ENCODE peak calls at places on chromosomes 2 and 18, in ten cellular contexts. One of them, this sample, is unnamed.

GRCh38 chr2:136235451-136236418 is 117.8 kb upstream of the CXCR4 start:
- DNase-seq in iPS DF 19.7: no peak
- DNase-seq in EH: peak; percentile 13
- DNase-seq in mucosa of gallbladder: no peak
- DNase-seq in NCI-H748 treated with DMSO at 0.1 percent for 48 hours: no peak
- DNase-seq in ELR: peak; percentile 90
- DNase-seq in GM20000: no peak
- DNase-seq in fibroblast of gingiva: no peak
- DNase-seq in naive thymus-derived CD4-positive, alpha-beta T cell: no peak
- DNase-seq in H54: peak; percentile 69
- DNase-seq in this sample: peak; percentile 14

GRCh38 chr18:74336656-74337055 is 21.0 kb downstream of the C18orf63 start:
- DNase-seq in iPS DF 19.7: no peak
- DNase-seq in EH: no peak
- DNase-seq in mucosa of gallbladder: no peak
- DNase-seq in NCI-H748 treated with DMSO at 0.1 percent for 48 hours: no peak
- DNase-seq in ELR: no peak
- DNase-seq in GM20000: no peak
- DNase-seq in fibroblast of gingiva: no peak
- DNase-seq in naive thymus-derived CD4-positive, alpha-beta T cell: no peak
- DNase-seq in H54: no peak
- DNase-seq in this sample: no peak

GRCh38 chr18:77065221-77065981 is 67.2 kb downstream of the MBP start:
- DNase-seq in iPS DF 19.7: no peak
- DNase-seq in EH: peak; percentile 93
- DNase-seq in mucosa of gallbladder: peak; percentile 51
- DNase-seq in NCI-H748 treated with DMSO at 0.1 percent for 48 hours: no peak
- DNase-seq in ELR: peak; percentile 92
- DNase-seq in GM20000: no peak
- DNase-seq in fibroblast of gingiva: peak; percentile 91
- DNase-seq in naive thymus-derived CD4-positive, alpha-beta T cell: no peak
- DNase-seq in H54: no peak
- DNase-seq in this sample: peak; percentile 80

GRCh38 chr2:183244300-183244849 is 120.1 kb downstream of the NUP35 start:
- DNase-seq in iPS DF 19.7: no peak
- DNase-seq in EH: no peak
- DNase-seq in mucosa of gallbladder: no peak
- DNase-seq in NCI-H748 treated with DMSO at 0.1 percent for 48 hours: peak; percentile 89
- DNase-seq in ELR: no peak
- DNase-seq in GM20000: no peak
- DNase-seq in fibroblast of gingiva: no peak
- DNase-seq in naive thymus-derived CD4-positive, alpha-beta T cell: no peak
- DNase-seq in H54: no peak
- DNase-seq in this sample: no peak

GRCh38 chr2:80026040-80026729 is 278.4 kb downstream of the LRRTM1 start:
- DNase-seq in iPS DF 19.7: no peak
- DNase-seq in EH: peak; percentile 52
- DNase-seq in mucosa of gallbladder: no peak
- DNase-seq in NCI-H748 treated with DMSO at 0.1 percent for 48 hours: no peak
- DNase-seq in ELR: peak; percentile 3
- DNase-seq in GM20000: no peak
- DNase-seq in fibroblast of gingiva: no peak
- DNase-seq in naive thymus-derived CD4-positive, alpha-beta T cell: no peak
- DNase-seq in H54: no peak
- DNase-seq in this sample: no peak

GRCh38 chr2:240463274-240463865 is 27.9 kb downstream of the GPC1 start:
- DNase-seq in iPS DF 19.7: no peak
- DNase-seq in EH: no peak
- DNase-seq in mucosa of gallbladder: no peak
- DNase-seq in NCI-H748 treated with DMSO at 0.1 percent for 48 hours: no peak
- DNase-seq in ELR: no peak
- DNase-seq in GM20000: no peak
- DNase-seq in fibroblast of gingiva: no peak
- DNase-seq in naive thymus-derived CD4-positive, alpha-beta T cell: no peak
- DNase-seq in H54: no peak
- DNase-seq in this sample: no peak

GRCh38 chr2:191244350-191244749 is 854 bp upstream of the MYO1B start:
- DNase-seq in iPS DF 19.7: no peak
- DNase-seq in EH: no peak
- DNase-seq in mucosa of gallbladder: no peak
- DNase-seq in NCI-H748 treated with DMSO at 0.1 percent for 48 hours: no peak
- DNase-seq in ELR: no peak
- DNase-seq in GM20000: no peak
- DNase-seq in fibroblast of gingiva: no peak
- DNase-seq in naive thymus-derived CD4-positive, alpha-beta T cell: no peak
- DNase-seq in H54: no peak
- DNase-seq in this sample: no peak

GRCh38 chr2:239153806-239154591 is 246.8 kb downstream of the HDAC4 start:
- DNase-seq in iPS DF 19.7: no peak
- DNase-seq in EH: no peak
- DNase-seq in mucosa of gallbladder: no peak
- DNase-seq in NCI-H748 treated with DMSO at 0.1 percent for 48 hours: no peak
- DNase-seq in ELR: no peak
- DNase-seq in GM20000: no peak
- DNase-seq in fibroblast of gingiva: no peak
- DNase-seq in naive thymus-derived CD4-positive, alpha-beta T cell: no peak
- DNase-seq in H54: no peak
- DNase-seq in this sample: no peak

GRCh38 chr18:35186491-35187034 is 54.3 kb upstream of the ZNF397 start:
- DNase-seq in iPS DF 19.7: no peak
- DNase-seq in EH: no peak
- DNase-seq in mucosa of gallbladder: no peak
- DNase-seq in NCI-H748 treated with DMSO at 0.1 percent for 48 hours: no peak
- DNase-seq in ELR: no peak
- DNase-seq in GM20000: no peak
- DNase-seq in fibroblast of gingiva: no peak
- DNase-seq in naive thymus-derived CD4-positive, alpha-beta T cell: no peak
- DNase-seq in H54: no peak
- DNase-seq in this sample: no peak

GRCh38 chr18:8794133-8794986 is 89.0 kb downstream of the MTCL1 start:
- DNase-seq in iPS DF 19.7: no peak
- DNase-seq in EH: peak; percentile 85
- DNase-seq in mucosa of gallbladder: no peak
- DNase-seq in NCI-H748 treated with DMSO at 0.1 percent for 48 hours: no peak
- DNase-seq in ELR: peak; percentile 77
- DNase-seq in GM20000: no peak
- DNase-seq in fibroblast of gingiva: peak; percentile 52
- DNase-seq in naive thymus-derived CD4-positive, alpha-beta T cell: no peak
- DNase-seq in H54: no peak
- DNase-seq in this sample: peak; percentile 83

GRCh38 chr18:23386317-23386716 is 66.8 kb upstream of the RIOK3 start:
- DNase-seq in iPS DF 19.7: no peak
- DNase-seq in EH: peak; percentile 13
- DNase-seq in mucosa of gallbladder: no peak
- DNase-seq in NCI-H748 treated with DMSO at 0.1 percent for 48 hours: no peak
- DNase-seq in ELR: no peak
- DNase-seq in GM20000: no peak
- DNase-seq in fibroblast of gingiva: no peak
- DNase-seq in naive thymus-derived CD4-positive, alpha-beta T cell: no peak
- DNase-seq in H54: no peak
- DNase-seq in this sample: no peak

GRCh38 chr2:241770185-241770935 is 6.3 kb upstream of the GAL3ST2 start:
- DNase-seq in iPS DF 19.7: no peak
- DNase-seq in EH: no peak
- DNase-seq in mucosa of gallbladder: no peak
- DNase-seq in NCI-H748 treated with DMSO at 0.1 percent for 48 hours: no peak
- DNase-seq in ELR: no peak
- DNase-seq in GM20000: peak; percentile 35
- DNase-seq in fibroblast of gingiva: no peak
- DNase-seq in naive thymus-derived CD4-positive, alpha-beta T cell: no peak
- DNase-seq in H54: no peak
- DNase-seq in this sample: no peak

GRCh38 chr18:58861853-58862252 is 2.8 kb upstream of the ZNF532 start:
- DNase-seq in iPS DF 19.7: no peak
- DNase-seq in EH: no peak
- DNase-seq in mucosa of gallbladder: no peak
- DNase-seq in NCI-H748 treated with DMSO at 0.1 percent for 48 hours: no peak
- DNase-seq in ELR: no peak
- DNase-seq in GM20000: no peak
- DNase-seq in fibroblast of gingiva: no peak
- DNase-seq in naive thymus-derived CD4-positive, alpha-beta T cell: no peak
- DNase-seq in H54: no peak
- DNase-seq in this sample: no peak

GRCh38 chr2:42363413-42363812 is 2.4 kb upstream of the COX7A2L start:
- DNase-seq in iPS DF 19.7: no peak
- DNase-seq in EH: no peak
- DNase-seq in mucosa of gallbladder: no peak
- DNase-seq in NCI-H748 treated with DMSO at 0.1 percent for 48 hours: no peak
- DNase-seq in ELR: no peak
- DNase-seq in GM20000: no peak
- DNase-seq in fibroblast of gingiva: no peak
- DNase-seq in naive thymus-derived CD4-positive, alpha-beta T cell: no peak
- DNase-seq in H54: no peak
- DNase-seq in this sample: no peak

GRCh38 chr2:237143118-237143517 is 57.4 kb downstream of the COPS8 start:
- DNase-seq in iPS DF 19.7: no peak
- DNase-seq in EH: no peak
- DNase-seq in mucosa of gallbladder: no peak
- DNase-seq in NCI-H748 treated with DMSO at 0.1 percent for 48 hours: no peak
- DNase-seq in ELR: no peak
- DNase-seq in GM20000: no peak
- DNase-seq in fibroblast of gingiva: no peak
- DNase-seq in naive thymus-derived CD4-positive, alpha-beta T cell: no peak
- DNase-seq in H54: no peak
- DNase-seq in this sample: no peak

GRCh38 chr2:139059617-139060016 is 279.4 kb upstream of the NXPH2 start:
- DNase-seq in iPS DF 19.7: no peak
- DNase-seq in EH: no peak
- DNase-seq in mucosa of gallbladder: no peak
- DNase-seq in NCI-H748 treated with DMSO at 0.1 percent for 48 hours: no peak
- DNase-seq in ELR: no peak
- DNase-seq in GM20000: no peak
- DNase-seq in fibroblast of gingiva: no peak
- DNase-seq in naive thymus-derived CD4-positive, alpha-beta T cell: no peak
- DNase-seq in H54: no peak
- DNase-seq in this sample: no peak

GRCh38 chr2:232447091-232447620 is 8.8 kb upstream of the ALPI start:
- DNase-seq in iPS DF 19.7: no peak
- DNase-seq in EH: no peak
- DNase-seq in mucosa of gallbladder: no peak
- DNase-seq in NCI-H748 treated with DMSO at 0.1 percent for 48 hours: no peak
- DNase-seq in ELR: no peak
- DNase-seq in GM20000: no peak
- DNase-seq in fibroblast of gingiva: no peak
- DNase-seq in naive thymus-derived CD4-positive, alpha-beta T cell: no peak
- DNase-seq in H54: no peak
- DNase-seq in this sample: no peak

GRCh38 chr2:159639071-159639470 is 22.7 kb upstream of the BAZ2B start:
- DNase-seq in iPS DF 19.7: no peak
- DNase-seq in EH: no peak
- DNase-seq in mucosa of gallbladder: no peak
- DNase-seq in NCI-H748 treated with DMSO at 0.1 percent for 48 hours: no peak
- DNase-seq in ELR: no peak
- DNase-seq in GM20000: no peak
- DNase-seq in fibroblast of gingiva: no peak
- DNase-seq in naive thymus-derived CD4-positive, alpha-beta T cell: no peak
- DNase-seq in H54: no peak
- DNase-seq in this sample: no peak